ENCODE peak calls at places on chromosome 9, in five cellular contexts. One of them, this sample, is unnamed.

GRCh38 chr9:34654317-34655083 is 2.5 kb downstream of the IL11RA start:
- DNase-seq in astrocyte: no peak
- DNase-seq in SK-N-SH: peak
- DNase-seq in neural progenitor cell: no peak
- DNase-seq in fibroblast of lung: no peak
- DNase-seq in this sample: no peak

GRCh38 chr9:70466976-70467551 is 52.6 kb upstream of the KLF9 start:
- DNase-seq in astrocyte: peak
- DNase-seq in SK-N-SH: no peak
- DNase-seq in neural progenitor cell: no peak
- DNase-seq in fibroblast of lung: peak
- DNase-seq in this sample: no peak

GRCh38 chr9:20684865-20685696 is 1.0 kb downstream of the FOCAD start:
- DNase-seq in astrocyte: peak
- DNase-seq in SK-N-SH: no peak
- DNase-seq in neural progenitor cell: no peak
- DNase-seq in fibroblast of lung: peak
- DNase-seq in this sample: no peak

GRCh38 chr9:99356512-99356971 is 134.5 kb downstream of the SEC61B start:
- DNase-seq in astrocyte: no peak
- DNase-seq in SK-N-SH: no peak
- DNase-seq in neural progenitor cell: no peak
- DNase-seq in fibroblast of lung: no peak
- DNase-seq in this sample: no peak

GRCh38 chr9:2132484-2133082 is 117.4 kb downstream of the SMARCA2 start:
- DNase-seq in astrocyte: peak
- DNase-seq in SK-N-SH: peak
- DNase-seq in neural progenitor cell: peak
- DNase-seq in fibroblast of lung: peak
- DNase-seq in this sample: no peak

GRCh38 chr9:98287383-98287782 is 31.9 kb upstream of the TBC1D2 start:
- DNase-seq in astrocyte: no peak
- DNase-seq in SK-N-SH: peak
- DNase-seq in neural progenitor cell: peak
- DNase-seq in fibroblast of lung: no peak
- DNase-seq in this sample: peak

GRCh38 chr9:119044801-119045200 is 324.4 kb downstream of the BRINP1 start:
- DNase-seq in astrocyte: no peak
- DNase-seq in SK-N-SH: no peak
- DNase-seq in neural progenitor cell: peak
- DNase-seq in fibroblast of lung: no peak
- DNase-seq in this sample: no peak

GRCh38 chr9:120876842-120877240 is at the start of gene PHF19:
- DNase-seq in astrocyte: no peak
- DNase-seq in SK-N-SH: no peak
- DNase-seq in neural progenitor cell: peak
- DNase-seq in fibroblast of lung: peak
- DNase-seq in this sample: peak

GRCh38 chr9:91758491-91758981 is 191.5 kb downstream of the ROR2 start:
- DNase-seq in astrocyte: no peak
- DNase-seq in SK-N-SH: peak
- DNase-seq in neural progenitor cell: peak
- DNase-seq in fibroblast of lung: peak
- DNase-seq in this sample: peak

GRCh38 chr9:70021026-70021571 is 22.5 kb upstream of the MAMDC2 start:
- DNase-seq in astrocyte: peak
- DNase-seq in SK-N-SH: no peak
- DNase-seq in neural progenitor cell: no peak
- DNase-seq in fibroblast of lung: peak
- DNase-seq in this sample: peak

GRCh38 chr9:20599195-20599594 is 23.1 kb downstream of the MLLT3 start:
- DNase-seq in astrocyte: peak
- DNase-seq in SK-N-SH: no peak
- DNase-seq in neural progenitor cell: no peak
- DNase-seq in fibroblast of lung: peak
- DNase-seq in this sample: no peak

GRCh38 chr9:116550728-116551436 is 136.2 kb upstream of the TRIM32 start:
- DNase-seq in astrocyte: peak
- DNase-seq in SK-N-SH: no peak
- DNase-seq in neural progenitor cell: peak
- DNase-seq in fibroblast of lung: peak
- DNase-seq in this sample: no peak

GRCh38 chr9:121233906-121234901 is 32.5 kb upstream of the RAB14 start:
- DNase-seq in astrocyte: peak
- DNase-seq in SK-N-SH: no peak
- DNase-seq in neural progenitor cell: no peak
- DNase-seq in fibroblast of lung: peak
- DNase-seq in this sample: peak

GRCh38 chr9:708556-709432 is 132.7 kb upstream of the DMRT1 start:
- DNase-seq in astrocyte: no peak
- DNase-seq in SK-N-SH: no peak
- DNase-seq in neural progenitor cell: no peak
- DNase-seq in fibroblast of lung: no peak
- DNase-seq in this sample: no peak

GRCh38 chr9:23073136-23073535 is 626.5 kb downstream of the DMRTA1 start:
- DNase-seq in astrocyte: peak
- DNase-seq in SK-N-SH: no peak
- DNase-seq in neural progenitor cell: no peak
- DNase-seq in fibroblast of lung: peak
- DNase-seq in this sample: no peak

GRCh38 chr9:818958-819357 is 22.5 kb upstream of the DMRT1 start:
- DNase-seq in astrocyte: no peak
- DNase-seq in SK-N-SH: no peak
- DNase-seq in neural progenitor cell: no peak
- DNase-seq in fibroblast of lung: no peak
- DNase-seq in this sample: no peak

GRCh38 chr9:22117511-22118388 is 108.6 kb upstream of the CDKN2B start:
- DNase-seq in astrocyte: peak
- DNase-seq in SK-N-SH: no peak
- DNase-seq in neural progenitor cell: no peak
- DNase-seq in fibroblast of lung: peak
- DNase-seq in this sample: no peak

GRCh38 chr9:87040410-87041009 is 93.2 kb upstream of the GAS1 start:
- DNase-seq in astrocyte: no peak
- DNase-seq in SK-N-SH: no peak
- DNase-seq in neural progenitor cell: no peak
- DNase-seq in fibroblast of lung: no peak
- DNase-seq in this sample: no peak

GRCh38 chr9:126698756-126699155 is 85.0 kb downstream of the LMX1B start:
- DNase-seq in astrocyte: no peak
- DNase-seq in SK-N-SH: peak
- DNase-seq in neural progenitor cell: no peak
- DNase-seq in fibroblast of lung: no peak
- DNase-seq in this sample: no peak

GRCh38 chr9:72038890-72039410 is 21.5 kb downstream of the C9orf57 start:
- DNase-seq in astrocyte: peak
- DNase-seq in SK-N-SH: peak
- DNase-seq in neural progenitor cell: peak
- DNase-seq in fibroblast of lung: peak
- DNase-seq in this sample: peak

GRCh38 chr9:70347046-70347445 is 67.4 kb downstream of the KLF9 start:
- DNase-seq in astrocyte: no peak
- DNase-seq in SK-N-SH: no peak
- DNase-seq in neural progenitor cell: no peak
- DNase-seq in fibroblast of lung: no peak
- DNase-seq in this sample: no peak

GRCh38 chr9:69097053-69097452 is 61.5 kb downstream of the FXN start:
- DNase-seq in astrocyte: peak
- DNase-seq in SK-N-SH: no peak
- DNase-seq in neural progenitor cell: no peak
- DNase-seq in fibroblast of lung: peak
- DNase-seq in this sample: peak

GRCh38 chr9:137021979-137022619 is 5.9 kb downstream of the ABCA2 start:
- DNase-seq in astrocyte: no peak
- DNase-seq in SK-N-SH: peak
- DNase-seq in neural progenitor cell: peak
- DNase-seq in fibroblast of lung: peak
- DNase-seq in this sample: peak

GRCh38 chr9:110837401-110838005 is 168.9 kb downstream of the MUSK start:
- DNase-seq in astrocyte: no peak
- DNase-seq in SK-N-SH: no peak
- DNase-seq in neural progenitor cell: no peak
- DNase-seq in fibroblast of lung: no peak
- DNase-seq in this sample: no peak

GRCh38 chr9:135198889-135199288 is 111.4 kb downstream of the OLFM1 start:
- DNase-seq in astrocyte: no peak
- DNase-seq in SK-N-SH: no peak
- DNase-seq in neural progenitor cell: peak
- DNase-seq in fibroblast of lung: no peak
- DNase-seq in this sample: no peak

GRCh38 chr9:27125030-27125429 is 16.0 kb downstream of the TEK start:
- DNase-seq in astrocyte: peak
- DNase-seq in SK-N-SH: no peak
- DNase-seq in neural progenitor cell: no peak
- DNase-seq in fibroblast of lung: peak
- DNase-seq in this sample: peak

GRCh38 chr9:101126556-101126955 is 98.0 kb downstream of the PLPPR1 start:
- DNase-seq in astrocyte: no peak
- DNase-seq in SK-N-SH: no peak
- DNase-seq in neural progenitor cell: no peak
- DNase-seq in fibroblast of lung: no peak
- DNase-seq in this sample: no peak

GRCh38 chr9:137422668-137423000 is 328 bp downstream of the EXD3 start:
- DNase-seq in astrocyte: no peak
- DNase-seq in SK-N-SH: peak
- DNase-seq in neural progenitor cell: peak
- DNase-seq in fibroblast of lung: peak
- DNase-seq in this sample: peak

GRCh38 chr9:114394523-114395193 is 6.9 kb upstream of the AKNA start:
- DNase-seq in astrocyte: no peak
- DNase-seq in SK-N-SH: no peak
- DNase-seq in neural progenitor cell: no peak
- DNase-seq in fibroblast of lung: no peak
- DNase-seq in this sample: no peak

GRCh38 chr9:27549196-27549737 is 19.7 kb upstream of the MOB3B start:
- DNase-seq in astrocyte: no peak
- DNase-seq in SK-N-SH: no peak
- DNase-seq in neural progenitor cell: no peak
- DNase-seq in fibroblast of lung: no peak
- DNase-seq in this sample: no peak

GRCh38 chr9:121192959-121193645 is 8.6 kb downstream of the RAB14 start:
- DNase-seq in astrocyte: no peak
- DNase-seq in SK-N-SH: no peak
- DNase-seq in neural progenitor cell: no peak
- DNase-seq in fibroblast of lung: no peak
- DNase-seq in this sample: no peak

GRCh38 chr9:69671291-69671903 is 774 bp downstream of the APBA1 start:
- DNase-seq in astrocyte: no peak
- DNase-seq in SK-N-SH: no peak
- DNase-seq in neural progenitor cell: no peak
- DNase-seq in fibroblast of lung: peak
- DNase-seq in this sample: no peak

GRCh38 chr9:136587145-136587943 is 41.5 kb upstream of the NOTCH1 start:
- DNase-seq in astrocyte: no peak
- DNase-seq in SK-N-SH: peak
- DNase-seq in neural progenitor cell: peak
- DNase-seq in fibroblast of lung: peak
- DNase-seq in this sample: no peak

GRCh38 chr9:120109242-120109641 is 470.7 kb downstream of the CDK5RAP2 start:
- DNase-seq in astrocyte: no peak
- DNase-seq in SK-N-SH: peak
- DNase-seq in neural progenitor cell: peak
- DNase-seq in fibroblast of lung: no peak
- DNase-seq in this sample: peak

GRCh38 chr9:93266521-93267001 is 82.6 kb downstream of the WNK2 start:
- DNase-seq in astrocyte: no peak
- DNase-seq in SK-N-SH: peak
- DNase-seq in neural progenitor cell: no peak
- DNase-seq in fibroblast of lung: no peak
- DNase-seq in this sample: no peak
- H3K4me2 ChIP-seq in astrocyte: no peak
- H3K4me2 ChIP-seq in SK-N-SH: no peak
- H3K4me2 ChIP-seq in neural progenitor cell: no peak
- H3K4me2 ChIP-seq in fibroblast of lung: no peak
- H3K4me2 ChIP-seq in this sample: no peak

DNA sequence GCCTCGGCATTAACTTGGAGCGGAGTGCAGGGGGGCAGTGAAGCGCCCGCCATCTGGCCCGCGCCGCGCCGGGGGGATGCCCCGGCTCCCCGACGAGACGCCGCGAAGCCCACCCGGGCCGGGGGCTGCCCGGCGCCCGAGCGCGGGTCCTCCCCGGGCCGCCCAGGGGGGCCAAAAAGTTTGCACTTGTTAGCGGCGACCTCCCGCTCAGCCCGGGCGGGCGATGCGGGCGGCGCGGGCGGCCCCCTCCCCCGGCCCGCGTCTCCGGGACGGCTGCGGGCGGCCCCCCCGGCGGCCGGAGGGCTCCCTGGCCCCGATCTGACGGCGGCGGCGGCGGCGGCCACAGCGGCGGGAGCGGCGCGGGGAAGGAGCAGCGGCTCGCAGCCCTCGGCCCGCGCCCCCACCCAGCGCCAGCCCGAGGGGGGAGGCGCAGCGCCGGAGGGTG is at the start of gene NTNG2:
- DNase-seq in astrocyte: no peak
- DNase-seq in SK-N-SH: no peak
- DNase-seq in neural progenitor cell: no peak
- DNase-seq in fibroblast of lung: no peak
- DNase-seq in this sample: no peak
- H3K4me2 ChIP-seq in astrocyte: peak
- H3K4me2 ChIP-seq in SK-N-SH: peak
- H3K4me2 ChIP-seq in neural progenitor cell: peak
- H3K4me2 ChIP-seq in fibroblast of lung: peak
- H3K4me2 ChIP-seq in this sample: peak

GRCh38 chr9:94289691-94290090 is 30.6 kb downstream of the ZNF169 start:
- DNase-seq in astrocyte: no peak
- DNase-seq in SK-N-SH: no peak
- DNase-seq in neural progenitor cell: no peak
- DNase-seq in fibroblast of lung: no peak
- DNase-seq in this sample: no peak
- H3K4me2 ChIP-seq in astrocyte: no peak
- H3K4me2 ChIP-seq in SK-N-SH: no peak
- H3K4me2 ChIP-seq in neural progenitor cell: no peak
- H3K4me2 ChIP-seq in fibroblast of lung: no peak
- H3K4me2 ChIP-seq in this sample: no peak

GRCh38 chr9:76621011-76621410 is 143.2 kb upstream of the PCA3 start:
- DNase-seq in astrocyte: no peak
- DNase-seq in SK-N-SH: no peak
- DNase-seq in neural progenitor cell: no peak
- DNase-seq in fibroblast of lung: no peak
- DNase-seq in this sample: no peak
- H3K4me2 ChIP-seq in astrocyte: no peak
- H3K4me2 ChIP-seq in SK-N-SH: no peak
- H3K4me2 ChIP-seq in neural progenitor cell: no peak
- H3K4me2 ChIP-seq in fibroblast of lung: no peak
- H3K4me2 ChIP-seq in this sample: no peak

GRCh38 chr9:106799146-106799545 is 63.8 kb upstream of the ZNF462 start:
- DNase-seq in astrocyte: peak
- DNase-seq in SK-N-SH: no peak
- DNase-seq in neural progenitor cell: no peak
- DNase-seq in fibroblast of lung: peak
- DNase-seq in this sample: no peak
- H3K4me2 ChIP-seq in astrocyte: peak
- H3K4me2 ChIP-seq in SK-N-SH: peak
- H3K4me2 ChIP-seq in neural progenitor cell: no peak
- H3K4me2 ChIP-seq in fibroblast of lung: no peak
- H3K4me2 ChIP-seq in this sample: peak

GRCh38 chr9:105309531-105309931 is 65.1 kb downstream of the SLC44A1 start:
- DNase-seq in astrocyte: no peak
- DNase-seq in SK-N-SH: no peak
- DNase-seq in neural progenitor cell: no peak
- DNase-seq in fibroblast of lung: no peak
- DNase-seq in this sample: no peak
- H3K4me2 ChIP-seq in astrocyte: no peak
- H3K4me2 ChIP-seq in SK-N-SH: no peak
- H3K4me2 ChIP-seq in neural progenitor cell: peak
- H3K4me2 ChIP-seq in fibroblast of lung: no peak
- H3K4me2 ChIP-seq in this sample: no peak

This sample was measured in PC-9.